ENCODE peak calls at places on chromosomes 13 and 19, in four cellular contexts. R, F, E and Q are unnamed samples.

GRCh38 chr13:98189841-98190505 is 12.9 kb upstream of the RNF113B start:
- DNase-seq in E (no peak), F (no peak), R (no peak), Q (no peak)

GRCh38 chr13:93450226-93450625 is 223.6 kb downstream of the GPC6 start:
- DNase-seq in R (no peak), E (no peak), F (peak; percentile 76), Q (peak; percentile 4)

GRCh38 chr19:6023085-6023682 is 45.2 kb upstream of the RANBP3 start:
- DNase-seq in E (no peak), F (peak; percentile 58), R (no peak), Q (no peak)

GRCh38 chr13:105957769-105958438 is 577.6 kb downstream of the EFNB2 start:
- DNase-seq in R (no peak), F (no peak), E (no peak), Q (no peak)

GRCh38 chr19:29841559-29842367 is 30.0 kb downstream of the CCNE1 start:
- DNase-seq in F (peak; percentile 40), R (no peak), E (no peak), Q (no peak)

GRCh38 chr19:44512326-44513298 is 12.3 kb upstream of the ZNF180 start:
- DNase-seq in R (no peak), F (peak; percentile 52), E (no peak), Q (no peak)

GRCh38 chr19:2543463-2544442 is 67.8 kb downstream of the GADD45B start:
- DNase-seq in F (peak; percentile 99), R (peak; percentile 93), E (peak; percentile 94), Q (peak; percentile 93)

GRCh38 chr13:43786766-43787517 is at the start of gene ENOX1:
- DNase-seq in F (peak; percentile 86), E (no peak), R (peak; percentile 60), Q (no peak)

GRCh38 chr19:28504139-28504538 is 708.8 kb downstream of the UQCRFS1 start:
- DNase-seq in R (no peak), E (no peak), F (no peak), Q (no peak)

GRCh38 chr19:52691215-52691610 is 43.6 kb downstream of the ZNF611 start:
- DNase-seq in F (no peak), E (no peak), R (no peak), Q (no peak)

GRCh38 chr13:48586591-48587103 is 53.8 kb upstream of the RCBTB2 start:
- DNase-seq in F (peak; percentile 80), R (peak; percentile 39), E (peak; percentile 59), Q (no peak)

GRCh38 chr19:12117203-12117970 is 22.8 kb downstream of the ZNF20 start:
- DNase-seq in E (no peak), F (no peak), R (no peak), Q (no peak)

GRCh38 chr19:6825076-6825774 is 52.7 kb downstream of the VAV1 start:
- DNase-seq in E (no peak), R (no peak), F (no peak), Q (no peak)

GRCh38 chr19:10617409-10618121 is 7.8 kb upstream of the SLC44A2 start:
- DNase-seq in E (peak; percentile 57), R (no peak), F (peak; percentile 54), Q (peak; percentile 79)

GRCh38 chr19:17114414-17114831 is 38.8 kb downstream of the MYO9B start:
- DNase-seq in R (no peak), E (peak; percentile 81), F (no peak), Q (no peak)

GRCh38 chr19:16301999-16302694 is 22.5 kb upstream of the KLF2 start:
- DNase-seq in E (no peak), F (no peak), R (no peak), Q (no peak)

GRCh38 chr13:55439450-55439849 is 1701.3 kb upstream of the PRR20A start:
- DNase-seq in F (no peak), R (no peak), E (no peak), Q (no peak)

GRCh38 chr13:100803091-100803490 is 128.5 kb upstream of the TMTC4 start:
- DNase-seq in F (no peak), R (no peak), E (no peak), Q (no peak)

GRCh38 chr19:35150445-35150844 is 4.1 kb upstream of the FXYD5 start:
- DNase-seq in E (no peak), R (no peak), F (no peak), Q (no peak)

GRCh38 chr13:90623318-90624011 is 724.0 kb upstream of the MIR17HG start:
- DNase-seq in R (no peak), F (no peak), E (no peak), Q (no peak)

GRCh38 chr13:42215578-42216421 is 56.2 kb upstream of the AKAP11 start:
- DNase-seq in R (no peak), F (peak; percentile 63), E (no peak), Q (no peak)

GRCh38 chr19:1261863-1262686 is 7.1 kb upstream of the CIRBP start:
- DNase-seq in F (peak; percentile 58), E (peak; percentile 91), R (peak; percentile 89), Q (no peak)

GRCh38 chr19:46133101-46133627 is 8.7 kb upstream of the IGFL3 start:
- DNase-seq in F (peak; percentile 89), E (peak; percentile 81), R (peak; percentile 65), Q (peak; percentile 97)

GRCh38 chr19:46351241-46352041 is 4.6 kb downstream of the PPP5C start:
- DNase-seq in F (peak; percentile 81), E (no peak), R (peak; percentile 48), Q (no peak)

GRCh38 chr19:50398675-50399367 is 14.7 kb downstream of the POLD1 start:
- DNase-seq in F (no peak), R (no peak), E (no peak), Q (no peak)

GRCh38 chr13:21458816-21459701 is at the start of gene ZDHHC20:
- DNase-seq in R (peak; percentile 88), F (peak; percentile 90), E (peak; percentile 72), Q (no peak)

GRCh38 chr13:79307866-79308298 is 98.2 kb downstream of the RBM26 start:
- DNase-seq in R (no peak), E (no peak), F (peak; percentile 16), Q (no peak)

GRCh38 chr13:42375663-42376062 is 103.7 kb downstream of the AKAP11 start:
- DNase-seq in R (no peak), E (no peak), F (no peak), Q (no peak)

GRCh38 chr13:109451726-109452125 is 334.7 kb downstream of the IRS2 start:
- DNase-seq in F (no peak), E (no peak), R (no peak), Q (no peak)

GRCh38 chr19:18097993-18098890 is 664 bp downstream of the MAST3 start:
- DNase-seq in F (no peak), E (no peak), R (no peak), Q (no peak)

GRCh38 chr13:50713849-50714248 is 129.6 kb downstream of the DLEU7 start:
- DNase-seq in F (peak; percentile 49), E (no peak), R (no peak), Q (peak; percentile 86)

DNA sequence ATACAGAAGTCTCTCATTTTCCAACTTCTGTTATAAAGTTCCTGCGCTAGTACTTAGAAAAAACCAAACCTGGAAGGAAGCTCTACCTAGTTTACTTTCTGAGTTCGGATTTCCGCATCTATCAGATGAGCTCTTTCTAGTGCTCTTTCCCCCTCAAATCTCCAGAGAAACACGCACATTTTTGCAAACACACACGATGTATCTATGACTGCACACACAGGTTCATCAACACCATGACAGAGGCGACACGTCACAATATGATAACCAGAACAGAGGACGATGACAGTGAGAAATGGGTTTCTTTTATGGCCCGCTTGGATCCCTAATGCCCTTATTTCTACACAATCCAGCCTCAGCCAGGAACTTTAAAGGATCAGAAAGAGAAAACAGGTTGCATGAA is 612 bp upstream of the LRRC63 start:
- DNase-seq in R (no peak), F (no peak), E (no peak), Q (no peak)
- H3K4me3 ChIP-seq in R (peak overlapping the region; percentile 25), F (peak overlapping the region; percentile 13), E (peak overlapping the region; percentile 55), Q (peak overlapping the region; percentile 56)

DNA sequence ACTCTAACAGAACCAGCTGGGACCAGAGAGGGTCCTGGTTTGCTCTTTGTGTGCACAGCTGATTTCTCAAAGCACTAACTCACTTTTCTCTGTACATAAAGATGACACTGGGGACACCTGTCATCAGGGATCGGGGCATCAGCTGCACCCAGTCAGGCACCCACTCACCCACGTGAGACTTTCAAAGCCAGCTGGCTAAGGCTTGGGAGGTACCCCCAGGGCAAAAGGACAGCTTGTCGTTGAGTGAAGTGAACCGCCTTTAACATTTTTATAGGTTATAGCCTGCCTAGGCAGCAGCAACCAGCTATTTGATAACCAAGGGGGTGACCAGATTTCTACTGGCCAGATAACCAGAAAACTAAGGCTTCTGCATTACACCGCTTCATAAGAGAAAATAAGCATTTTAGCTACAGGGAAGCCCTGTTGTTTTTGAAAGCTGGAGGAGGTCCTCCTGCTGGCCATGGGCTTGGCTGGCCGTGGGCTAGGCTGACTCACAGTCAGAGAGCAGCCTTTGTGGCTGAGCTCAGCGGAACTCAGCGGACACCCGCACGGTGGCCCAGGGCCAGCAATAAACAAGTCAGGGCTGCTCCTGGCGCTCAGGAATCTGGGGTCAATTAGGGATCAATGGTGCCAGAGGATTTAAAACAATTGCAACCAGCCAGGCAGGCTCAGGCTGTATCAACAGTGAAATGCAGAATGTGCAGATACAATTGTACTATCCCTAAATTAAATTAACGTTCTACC is 57.1 kb downstream of the ALOX5AP start:
- DNase-seq in R (peak; percentile 78), F (peak; percentile 95), E (peak; percentile 91), Q (peak; percentile 69)
- TF ChIP-seq CTCF in R (peak; percentile 13), F (peak; percentile 76), E (peak; percentile 42), Q (peak; percentile 68)

GRCh38 chr13:66537417-66537816 is 692.7 kb downstream of the PCDH9 start:
- DNase-seq in E (no peak), F (no peak), R (no peak), Q (no peak)
- H3K4me3 ChIP-seq in E (no peak overlapping the region), F (no peak overlapping the region), R (no peak overlapping the region), Q (no peak overlapping the region)

DNA sequence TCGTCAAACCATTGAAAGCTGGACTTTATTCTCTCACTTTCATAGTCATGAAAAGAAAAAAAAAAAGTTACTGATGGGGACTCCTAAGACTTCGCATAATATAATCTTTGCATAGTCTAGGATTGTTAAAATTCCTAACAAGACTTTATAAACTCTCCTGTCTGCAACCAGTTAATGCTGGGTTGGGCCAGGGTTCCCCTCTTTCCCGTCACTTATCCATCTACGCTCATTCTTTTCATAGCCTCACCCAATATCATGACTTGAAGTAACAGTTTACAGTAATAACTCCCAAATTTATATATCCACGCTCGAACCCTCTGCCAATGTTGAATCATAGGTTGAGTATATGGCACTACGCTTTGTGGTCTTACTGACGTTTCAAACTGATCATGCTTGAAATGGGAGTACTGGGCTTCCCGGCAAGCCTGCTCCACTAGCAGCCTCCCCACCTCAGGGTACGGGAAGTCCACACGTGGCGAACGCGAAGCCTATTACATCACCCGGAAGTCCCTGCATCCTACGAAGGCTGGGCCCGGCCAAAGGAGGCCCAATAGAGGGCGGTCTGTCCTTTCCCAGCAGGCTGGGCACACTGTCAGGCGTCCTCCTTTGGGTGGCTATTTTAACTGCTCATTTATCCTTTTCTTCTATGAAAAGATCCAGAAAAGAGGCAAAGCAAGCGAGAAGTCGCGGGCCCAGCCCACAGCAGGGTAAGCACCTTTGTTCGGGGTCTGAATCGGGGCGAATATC is 694 bp upstream of the ZNF460 start:
- DNase-seq in F (peak; percentile 98), R (peak; percentile 88), E (peak; percentile 93), Q (peak; percentile 91)
- TF ChIP-seq CTCF in F (peak; percentile 29), R (peak; percentile 37), E (no peak), Q (peak; percentile 46)

GRCh38 chr13:30113531-30113930 is 193.8 kb downstream of the KATNAL1 start:
- DNase-seq in R (no peak), E (no peak), F (no peak), Q (no peak)
- H3K4me3 ChIP-seq in R (no peak overlapping the region), E (no peak overlapping the region), F (no peak overlapping the region), Q (no peak overlapping the region)